ENCODE peak calls at places on chromosomes 12 and 14, in ten cellular contexts. One of them, this sample, is unnamed. For H3K4me1, the result is how much of the 10 kb centered on the place peaks cover.

GRCh38 chr12:56188116-56188785 is 1.0 kb downstream of the SMARCC2 start:
- DNase-seq in CD8-positive, alpha-beta T cell: no peak
- DNase-seq in cardiac muscle cell: no peak
- DNase-seq in A549: no peak
- DNase-seq in GM23338: no peak
- DNase-seq in heart right ventricle: no peak
- DNase-seq in tibial artery: no peak
- DNase-seq in thyroid gland: no peak
- DNase-seq in neural progenitor cell: peak
- DNase-seq in upper lobe of right lung: no peak
- DNase-seq in this sample: no peak

GRCh38 chr14:64726585-64726890 is 22.3 kb downstream of the PLEKHG3 start:
- DNase-seq in CD8-positive, alpha-beta T cell: no peak
- DNase-seq in cardiac muscle cell: no peak
- DNase-seq in A549: peak
- DNase-seq in GM23338: peak
- DNase-seq in heart right ventricle: no peak
- DNase-seq in tibial artery: peak
- DNase-seq in thyroid gland: no peak
- DNase-seq in neural progenitor cell: no peak
- DNase-seq in upper lobe of right lung: peak
- DNase-seq in this sample: no peak

GRCh38 chr12:65266408-65266807 is 12.1 kb upstream of the MSRB3 start:
- DNase-seq in CD8-positive, alpha-beta T cell: no peak
- DNase-seq in cardiac muscle cell: no peak
- DNase-seq in A549: no peak
- DNase-seq in GM23338: no peak
- DNase-seq in heart right ventricle: no peak
- DNase-seq in tibial artery: no peak
- DNase-seq in thyroid gland: no peak
- DNase-seq in neural progenitor cell: no peak
- DNase-seq in upper lobe of right lung: no peak
- DNase-seq in this sample: no peak

GRCh38 chr14:57833304-57833703 is 32.6 kb downstream of the SLC35F4 start:
- DNase-seq in CD8-positive, alpha-beta T cell: no peak
- DNase-seq in cardiac muscle cell: no peak
- DNase-seq in A549: peak
- DNase-seq in GM23338: no peak
- DNase-seq in heart right ventricle: no peak
- DNase-seq in tibial artery: peak
- DNase-seq in thyroid gland: peak
- DNase-seq in neural progenitor cell: no peak
- DNase-seq in upper lobe of right lung: no peak
- DNase-seq in this sample: peak

GRCh38 chr12:92971869-92972524 is 42.9 kb upstream of the EEA1 start:
- DNase-seq in CD8-positive, alpha-beta T cell: no peak
- DNase-seq in cardiac muscle cell: no peak
- DNase-seq in A549: no peak
- DNase-seq in GM23338: no peak
- DNase-seq in heart right ventricle: no peak
- DNase-seq in tibial artery: no peak
- DNase-seq in thyroid gland: peak
- DNase-seq in neural progenitor cell: no peak
- DNase-seq in upper lobe of right lung: no peak
- DNase-seq in this sample: no peak

GRCh38 chr12:76259660-76260389 is 88.4 kb downstream of the BBS10 start:
- DNase-seq in CD8-positive, alpha-beta T cell: no peak
- DNase-seq in cardiac muscle cell: no peak
- DNase-seq in A549: no peak
- DNase-seq in GM23338: no peak
- DNase-seq in heart right ventricle: no peak
- DNase-seq in tibial artery: no peak
- DNase-seq in thyroid gland: no peak
- DNase-seq in neural progenitor cell: no peak
- DNase-seq in upper lobe of right lung: no peak
- DNase-seq in this sample: peak

GRCh38 chr12:73964641-73965040 is 573.0 kb upstream of the ATXN7L3B start:
- DNase-seq in CD8-positive, alpha-beta T cell: no peak
- DNase-seq in cardiac muscle cell: no peak
- DNase-seq in A549: no peak
- DNase-seq in GM23338: no peak
- DNase-seq in heart right ventricle: no peak
- DNase-seq in tibial artery: no peak
- DNase-seq in thyroid gland: no peak
- DNase-seq in neural progenitor cell: no peak
- DNase-seq in upper lobe of right lung: no peak
- DNase-seq in this sample: no peak

GRCh38 chr12:28497889-28498411 is 307.7 kb downstream of the CCDC91 start:
- DNase-seq in CD8-positive, alpha-beta T cell: no peak
- DNase-seq in cardiac muscle cell: no peak
- DNase-seq in A549: peak
- DNase-seq in GM23338: no peak
- DNase-seq in heart right ventricle: no peak
- DNase-seq in tibial artery: no peak
- DNase-seq in thyroid gland: no peak
- DNase-seq in neural progenitor cell: no peak
- DNase-seq in upper lobe of right lung: no peak
- DNase-seq in this sample: no peak

GRCh38 chr12:71636704-71637115 is 26.9 kb downstream of the ZFC3H1 start:
- DNase-seq in CD8-positive, alpha-beta T cell: no peak
- DNase-seq in cardiac muscle cell: peak
- DNase-seq in A549: peak
- DNase-seq in GM23338: peak
- DNase-seq in heart right ventricle: peak
- DNase-seq in tibial artery: no peak
- DNase-seq in thyroid gland: no peak
- DNase-seq in neural progenitor cell: peak
- DNase-seq in upper lobe of right lung: no peak
- DNase-seq in this sample: peak

GRCh38 chr14:87148655-87149054 is 844.3 kb downstream of the GALC start:
- DNase-seq in CD8-positive, alpha-beta T cell: no peak
- DNase-seq in cardiac muscle cell: no peak
- DNase-seq in A549: no peak
- DNase-seq in GM23338: peak
- DNase-seq in heart right ventricle: no peak
- DNase-seq in tibial artery: no peak
- DNase-seq in thyroid gland: no peak
- DNase-seq in neural progenitor cell: no peak
- DNase-seq in upper lobe of right lung: no peak
- DNase-seq in this sample: peak

DNA sequence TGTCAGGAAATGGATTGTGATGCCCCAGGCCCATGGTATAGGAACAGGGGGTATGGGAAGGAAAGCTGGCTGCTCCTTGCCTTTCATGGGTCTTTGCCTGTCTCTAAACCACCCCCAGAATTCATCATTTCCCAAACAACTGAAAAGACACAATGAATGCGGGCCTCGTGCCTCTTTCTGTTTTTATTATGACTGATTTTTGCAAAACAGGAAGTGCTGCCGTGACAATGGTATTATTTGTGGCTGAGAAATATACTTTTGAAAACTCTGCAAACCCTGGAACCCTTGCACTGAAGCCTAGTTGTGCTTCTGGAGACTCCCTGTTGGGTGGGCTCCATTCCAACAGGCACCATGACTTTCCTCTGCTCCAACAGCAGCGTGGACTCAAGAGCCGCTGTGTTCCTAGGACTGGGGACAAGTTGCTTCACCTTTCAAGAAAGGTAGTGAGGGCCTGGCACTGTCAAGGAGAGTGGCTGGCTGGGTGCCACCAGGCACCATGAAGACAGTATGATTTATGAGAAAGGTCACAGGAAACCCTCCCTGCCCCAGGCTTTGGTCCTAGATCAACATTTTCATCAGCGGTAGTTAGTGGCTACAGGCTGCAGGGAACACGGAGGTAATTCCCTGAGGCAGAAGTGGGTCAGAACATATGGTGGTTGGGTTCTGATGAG is 4.8 kb upstream of the DGLUCY start:
- DNase-seq in CD8-positive, alpha-beta T cell: no peak
- DNase-seq in cardiac muscle cell: no peak
- DNase-seq in A549: no peak
- DNase-seq in GM23338: no peak
- DNase-seq in heart right ventricle: no peak
- DNase-seq in tibial artery: no peak
- DNase-seq in thyroid gland: peak
- DNase-seq in neural progenitor cell: no peak
- DNase-seq in upper lobe of right lung: peak
- DNase-seq in this sample: peak
- H3K4me1 ChIP-seq in CD8-positive, alpha-beta T cell: under half
- H3K4me1 ChIP-seq in cardiac muscle cell: under half
- H3K4me1 ChIP-seq in A549: under half
- H3K4me1 ChIP-seq in GM23338: under half
- H3K4me1 ChIP-seq in heart right ventricle: under half
- H3K4me1 ChIP-seq in tibial artery: under half
- H3K4me1 ChIP-seq in thyroid gland: under half
- H3K4me1 ChIP-seq in neural progenitor cell: under half
- H3K4me1 ChIP-seq in upper lobe of right lung: under half
- H3K4me1 ChIP-seq in this sample: under half

DNA sequence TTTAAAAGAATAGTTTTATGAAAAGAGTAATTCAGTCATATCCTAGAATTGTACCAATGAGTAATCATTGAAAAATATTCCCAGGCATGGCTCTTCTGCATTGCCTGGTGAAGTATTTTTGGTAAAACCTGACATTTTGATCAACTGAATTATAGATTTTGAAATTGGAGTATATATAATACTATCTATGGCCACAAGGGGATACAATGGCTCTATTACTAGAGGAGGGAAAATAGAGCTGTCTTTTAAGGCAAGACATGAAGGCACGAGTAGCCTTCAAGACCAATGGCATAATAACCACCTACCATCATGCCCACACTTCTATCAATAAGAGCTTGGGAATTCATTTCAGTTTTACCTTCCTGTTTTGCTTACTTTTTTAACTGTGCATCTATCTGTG is 1241.4 kb upstream of the TMEM132C start:
- DNase-seq in CD8-positive, alpha-beta T cell: no peak
- DNase-seq in cardiac muscle cell: no peak
- DNase-seq in A549: peak
- DNase-seq in GM23338: no peak
- DNase-seq in heart right ventricle: no peak
- DNase-seq in tibial artery: no peak
- DNase-seq in thyroid gland: no peak
- DNase-seq in neural progenitor cell: no peak
- DNase-seq in upper lobe of right lung: no peak
- DNase-seq in this sample: peak
- TF ChIP-seq CTCF in CD8-positive, alpha-beta T cell: no peak
- TF ChIP-seq CTCF in cardiac muscle cell: no peak
- TF ChIP-seq CTCF in A549: no peak
- TF ChIP-seq CTCF in GM23338: peak
- TF ChIP-seq CTCF in heart right ventricle: no peak
- TF ChIP-seq CTCF in tibial artery: no peak
- TF ChIP-seq CTCF in thyroid gland: no peak
- TF ChIP-seq CTCF in neural progenitor cell: no peak
- TF ChIP-seq CTCF in upper lobe of right lung: peak
- TF ChIP-seq CTCF in this sample: peak

GRCh38 chr12:21439347-21439746 is 1.9 kb downstream of the PYROXD1 start:
- DNase-seq in CD8-positive, alpha-beta T cell: no peak
- DNase-seq in cardiac muscle cell: no peak
- DNase-seq in A549: no peak
- DNase-seq in GM23338: no peak
- DNase-seq in heart right ventricle: no peak
- DNase-seq in tibial artery: no peak
- DNase-seq in thyroid gland: no peak
- DNase-seq in neural progenitor cell: no peak
- DNase-seq in upper lobe of right lung: no peak
- DNase-seq in this sample: no peak

GRCh38 chr12:21433525-21433924 is 3.9 kb upstream of the PYROXD1 start:
- DNase-seq in CD8-positive, alpha-beta T cell: no peak
- DNase-seq in cardiac muscle cell: no peak
- DNase-seq in A549: no peak
- DNase-seq in GM23338: peak
- DNase-seq in heart right ventricle: no peak
- DNase-seq in tibial artery: no peak
- DNase-seq in thyroid gland: no peak
- DNase-seq in neural progenitor cell: no peak
- DNase-seq in upper lobe of right lung: no peak
- DNase-seq in this sample: no peak

GRCh38 chr12:21444193-21445146 is 7.0 kb downstream of the PYROXD1 start:
- DNase-seq in CD8-positive, alpha-beta T cell: no peak
- DNase-seq in cardiac muscle cell: no peak
- DNase-seq in A549: no peak
- DNase-seq in GM23338: no peak
- DNase-seq in heart right ventricle: no peak
- DNase-seq in tibial artery: no peak
- DNase-seq in thyroid gland: no peak
- DNase-seq in neural progenitor cell: no peak
- DNase-seq in upper lobe of right lung: no peak
- DNase-seq in this sample: no peak

GRCh38 chr12:21434704-21435103 is 2.8 kb upstream of the PYROXD1 start:
- DNase-seq in CD8-positive, alpha-beta T cell: no peak
- DNase-seq in cardiac muscle cell: no peak
- DNase-seq in A549: no peak
- DNase-seq in GM23338: no peak
- DNase-seq in heart right ventricle: no peak
- DNase-seq in tibial artery: no peak
- DNase-seq in thyroid gland: no peak
- DNase-seq in neural progenitor cell: no peak
- DNase-seq in upper lobe of right lung: no peak
- DNase-seq in this sample: no peak

DNA sequence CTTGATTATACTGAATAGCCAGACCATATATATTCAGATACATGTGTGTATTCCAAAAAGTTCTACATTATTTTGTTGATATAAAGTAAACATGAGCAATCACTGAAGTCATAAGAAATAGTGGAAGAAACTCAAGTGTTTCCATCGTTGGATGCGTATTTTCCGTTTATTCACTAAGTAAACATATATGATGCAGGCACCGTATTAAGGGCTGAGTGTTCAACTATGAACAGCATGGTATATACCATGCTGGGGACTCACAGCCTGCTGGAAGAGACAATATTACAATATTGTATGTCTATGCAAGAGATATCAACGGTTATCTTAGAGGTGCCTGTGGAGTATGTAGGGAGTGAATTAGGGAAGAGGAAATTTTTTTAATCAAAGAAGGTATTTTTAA is 1.2 kb downstream of the PYROXD1 start:
- DNase-seq in CD8-positive, alpha-beta T cell: no peak
- DNase-seq in cardiac muscle cell: no peak
- DNase-seq in A549: peak
- DNase-seq in GM23338: no peak
- DNase-seq in heart right ventricle: no peak
- DNase-seq in tibial artery: no peak
- DNase-seq in thyroid gland: no peak
- DNase-seq in neural progenitor cell: no peak
- DNase-seq in upper lobe of right lung: no peak
- DNase-seq in this sample: no peak
- H3K27ac ChIP-seq in CD8-positive, alpha-beta T cell: peak
- H3K27ac ChIP-seq in cardiac muscle cell: no peak
- H3K27ac ChIP-seq in A549: peak
- H3K27ac ChIP-seq in GM23338: peak
- H3K27ac ChIP-seq in heart right ventricle: peak
- H3K27ac ChIP-seq in tibial artery: peak
- H3K27ac ChIP-seq in thyroid gland: no peak
- H3K27ac ChIP-seq in neural progenitor cell: no peak
- H3K27ac ChIP-seq in upper lobe of right lung: peak
- H3K27ac ChIP-seq in this sample: peak

GRCh38 chr12:51019927-51020326 is 6.3 kb downstream of the SLC11A2 start:
- DNase-seq in CD8-positive, alpha-beta T cell: no peak
- DNase-seq in cardiac muscle cell: no peak
- DNase-seq in A549: no peak
- DNase-seq in GM23338: no peak
- DNase-seq in heart right ventricle: no peak
- DNase-seq in tibial artery: no peak
- DNase-seq in thyroid gland: no peak
- DNase-seq in neural progenitor cell: no peak
- DNase-seq in upper lobe of right lung: no peak
- DNase-seq in this sample: no peak
- H3K4me1 ChIP-seq in CD8-positive, alpha-beta T cell: under half
- H3K4me1 ChIP-seq in cardiac muscle cell: under half
- H3K4me1 ChIP-seq in A549: under half
- H3K4me1 ChIP-seq in GM23338: under half
- H3K4me1 ChIP-seq in heart right ventricle: under half
- H3K4me1 ChIP-seq in tibial artery: under half
- H3K4me1 ChIP-seq in thyroid gland: under half
- H3K4me1 ChIP-seq in neural progenitor cell: under half
- H3K4me1 ChIP-seq in upper lobe of right lung: under half
- H3K4me1 ChIP-seq in this sample: under half

This sample was measured in A673.